ENCODE peak calls at places on chromosomes 3 and 15, in four cellular contexts. M is globus pallidus, O is astrocyte of the spinal cord, C is HFFc6. D is an unnamed sample.

GRCh38 chr15:54659668-54660067 is 537.1 kb downstream of the RSL24D1 start:
- DNase-seq in O (no peak), C (no peak), M (no peak), D (no peak)

GRCh38 chr3:97793415-97794019 is 28.3 kb upstream of the CRYBG3 start:
- DNase-seq in O (peak; percentile 59), C (peak; percentile 47), M (peak; percentile 60), D (peak; percentile 30)

GRCh38 chr3:27072943-27073725 is 296.0 kb downstream of the NEK10 start:
- DNase-seq in M (no peak), O (no peak), C (no peak), D (no peak)

GRCh38 chr15:31197497-31198414 is 96.2 kb upstream of the TRPM1 start:
- DNase-seq in M (no peak), O (no peak), C (peak; percentile 12), D (no peak)

GRCh38 chr3:29436612-29437313 is 155.9 kb downstream of the RBMS3 start:
- DNase-seq in C (no peak), M (no peak), O (no peak), D (no peak)

GRCh38 chr3:12948891-12949711 is 107.7 kb upstream of the RPL32 start:
- DNase-seq in C (peak; percentile 71), O (peak; percentile 33), M (no peak), D (no peak)

GRCh38 chr3:155805204-155805801 is 775 bp downstream of the C3orf33 start:
- DNase-seq in C (no peak), O (no peak), M (no peak), D (no peak)

GRCh38 chr3:141487419-141488345 is 855 bp downstream of the RASA2 start:
- DNase-seq in C (peak; percentile 30), M (peak; percentile 35), O (peak; percentile 54), D (no peak)

GRCh38 chr3:45011756-45012441 is 14.2 kb upstream of the CLEC3B start:
- DNase-seq in M (peak; percentile 46), O (peak; percentile 94), C (peak; percentile 87), D (peak; percentile 92)

GRCh38 chr3:95923496-95924210 is 890.7 kb upstream of the EPHA6 start:
- DNase-seq in M (no peak), C (peak; percentile 16), O (peak; percentile 97), D (peak; percentile 89)

GRCh38 chr15:59528965-59529402 is 82.6 kb upstream of the GCNT3 start:
- DNase-seq in O (peak; percentile 83), C (peak; percentile 86), M (peak; percentile 84), D (peak; percentile 71)

GRCh38 chr3:195153121-195153520 is 117.8 kb downstream of the XXYLT1 start:
- DNase-seq in O (peak; percentile 37), C (no peak), M (no peak), D (no peak)

GRCh38 chr3:99544819-99545281 is 93.5 kb upstream of the COL8A1 start:
- DNase-seq in C (peak; percentile 54), M (no peak), O (no peak), D (no peak)

GRCh38 chr3:62604301-62604700 is 231.0 kb upstream of the FEZF2 start:
- DNase-seq in M (no peak), C (peak; percentile 86), O (peak; percentile 88), D (peak; percentile 73)

GRCh38 chr3:46987485-46988401 is 8.3 kb downstream of the NBEAL2 start:
- DNase-seq in M (no peak), O (no peak), C (no peak), D (no peak)

GRCh38 chr15:34708422-34708821 is 46.4 kb downstream of the GJD2 start:
- DNase-seq in O (peak; percentile 53), M (peak; percentile 69), C (peak; percentile 38), D (peak; percentile 34)

GRCh38 chr3:165521131-165521871 is 315.9 kb downstream of the BCHE start:
- DNase-seq in M (no peak), O (no peak), C (no peak), D (no peak)

GRCh38 chr15:40928351-40928974 is 677 bp upstream of the DLL4 start:
- DNase-seq in O (no peak), C (no peak), M (no peak), D (no peak)

GRCh38 chr15:41936649-41937567 is 35.4 kb downstream of the EHD4 start:
- DNase-seq in C (no peak), M (peak; percentile 58), O (peak; percentile 58), D (no peak)

GRCh38 chr3:194212021-194212868 is 76.3 kb downstream of the HES1 start:
- DNase-seq in M (no peak), C (no peak), O (no peak), D (no peak)

GRCh38 chr3:186093271-186093900 is 15.5 kb downstream of the ETV5 start:
- DNase-seq in C (no peak), O (no peak), M (no peak), D (no peak)

D was measured in GM04504.